ENCODE peak calls at places on chromosomes 1 and 21, in nine cellular contexts. I, T, N, A, K, G, E, Q and R are unnamed samples.

GRCh38 chr1:36300526-36300925 is 5.6 kb upstream of the SH3D21 start:
- DNase-seq in T (no peak), E (no peak), G (no peak), I (no peak), Q (peak; percentile 36), N (no peak), A (no peak), K (no peak), R (no peak)

GRCh38 chr1:212512731-212513559 is 80.2 kb downstream of the NENF start:
- DNase-seq in A (no peak), N (peak; percentile 79), Q (peak; percentile 18), I (no peak), G (peak; percentile 86), T (no peak), E (no peak), K (no peak), R (no peak)

GRCh38 chr1:41479000-41479807 is 5.3 kb downstream of the EDN2 start:
- DNase-seq in N (no peak), I (no peak), G (peak; percentile 55), Q (peak; percentile 76), T (no peak), A (no peak), E (no peak), K (no peak), R (no peak)

GRCh38 chr1:206693029-206693428 is 8.3 kb downstream of the MAPKAPK2 start:
- DNase-seq in T (no peak), E (no peak), G (peak; percentile 86), Q (peak; percentile 91), K (no peak), A (peak; percentile 61), I (no peak), N (no peak), R (no peak)

GRCh38 chr1:117871013-117871412 is 58.4 kb downstream of the GDAP2 start:
- DNase-seq in A (no peak), K (no peak), E (no peak), I (no peak), T (no peak), N (no peak), G (no peak), Q (no peak), R (no peak)

GRCh38 chr1:2474933-2475371 is 1.1 kb upstream of the PLCH2 start:
- DNase-seq in E (no peak), Q (peak; percentile 30), I (no peak), A (peak; percentile 26), G (no peak), T (no peak), N (peak; percentile 35), K (no peak), R (no peak)

GRCh38 chr1:162571696-162572095 is 10.2 kb downstream of the UAP1 start:
- DNase-seq in K (no peak), Q (no peak), E (no peak), I (no peak), A (no peak), N (no peak), T (no peak), G (no peak), R (no peak)

GRCh38 chr1:179083031-179083345 is 1.1 kb downstream of the TOR3A start:
- DNase-seq in N (no peak), Q (peak; percentile 63), G (peak; percentile 35), I (no peak), A (no peak), T (no peak), K (no peak), E (peak; percentile 11), R (no peak)

GRCh38 chr1:11649237-11649623 is 5.0 kb downstream of the FBXO2 start:
- DNase-seq in I (no peak), K (no peak), E (no peak), A (no peak), Q (no peak), T (no peak), G (no peak), N (no peak), R (no peak)

GRCh38 chr1:1942753-1943656 is 23.9 kb upstream of the TMEM52 start:
- DNase-seq in A (no peak), K (no peak), T (no peak), N (no peak), Q (no peak), E (no peak), I (no peak), G (no peak), R (no peak)

GRCh38 chr1:15953791-15954201 is 22.1 kb downstream of the ZBTB17 start:
- DNase-seq in E (no peak), Q (no peak), A (no peak), T (no peak), N (no peak), G (no peak), I (no peak), K (no peak), R (no peak)

GRCh38 chr1:2928733-2929325 is 92.4 kb upstream of the ACTRT2 start:
- DNase-seq in I (no peak), N (no peak), A (no peak), K (no peak), T (no peak), Q (no peak), E (no peak), G (no peak), R (no peak)

GRCh38 chr1:78687914-78688313 is 38.3 kb downstream of the IFI44 start:
- DNase-seq in I (no peak), K (no peak), N (no peak), A (no peak), T (no peak), E (no peak), Q (peak; percentile 38), G (peak; percentile 16), R (no peak)

GRCh38 chr1:38586993-38587646 is 272.5 kb downstream of the RRAGC start:
- DNase-seq in G (no peak), N (peak; percentile 11), E (peak; percentile 21), A (peak; percentile 46), K (peak; percentile 46), Q (peak; percentile 49), I (no peak), T (peak; percentile 46), R (peak; percentile 63)

GRCh38 chr21:41993744-41994143 is 16.4 kb downstream of the ZBTB21 start:
- DNase-seq in G (peak; percentile 79), I (peak; percentile 64), E (no peak), N (no peak), Q (peak; percentile 94), T (no peak), A (no peak), K (no peak), R (no peak)

GRCh38 chr1:60746278-60746761 is 336.0 kb upstream of the NFIA start:
- DNase-seq in K (no peak), T (no peak), E (no peak), A (no peak), N (no peak), I (no peak), G (no peak), Q (no peak), R (no peak)

GRCh38 chr1:25343872-25344271 is 5.7 kb downstream of the TMEM50A start:
- DNase-seq in T (no peak), E (no peak), K (no peak), G (peak; percentile 90), Q (peak; percentile 87), I (no peak), A (no peak), N (no peak), R (no peak)

GRCh38 chr1:27889506-27889905 is 17.2 kb downstream of the THEMIS2 start:
- DNase-seq in A (no peak), E (no peak), T (no peak), Q (no peak), I (no peak), N (no peak), G (no peak), K (no peak), R (no peak)

GRCh38 chr1:27886353-27886679 is 14.0 kb downstream of the THEMIS2 start:
- DNase-seq in G (no peak), E (no peak), N (no peak), I (no peak), K (no peak), Q (no peak), T (no peak), A (no peak), R (no peak)

GRCh38 chr1:27885620-27886352 is 13.4 kb downstream of the THEMIS2 start:
- DNase-seq in Q (no peak), K (no peak), A (no peak), N (no peak), E (no peak), I (no peak), G (no peak), T (no peak), R (no peak)

GRCh38 chr1:27886744-27887143 is 14.4 kb downstream of the THEMIS2 start:
- DNase-seq in I (no peak), E (no peak), T (no peak), A (no peak), G (no peak), K (no peak), N (no peak), Q (no peak), R (no peak)

GRCh38 chr1:27887215-27888035 is 15.1 kb downstream of the THEMIS2 start:
- DNase-seq in K (no peak), G (no peak), N (no peak), I (no peak), Q (no peak), T (peak; percentile 49), E (peak; percentile 66), A (no peak), R (no peak)
- H3K27ac ChIP-seq in K (peak overlapping the region; percentile 44), G (no peak overlapping the region), N (no peak overlapping the region), I (no peak overlapping the region), Q (no peak overlapping the region), T (peak overlapping the region; percentile 29), E (no peak overlapping the region), A (peak overlapping the region; percentile 45), R (no peak overlapping the region)

GRCh38 chr21:27292851-27293638 is 326.2 kb upstream of the ADAMTS5 start:
- DNase-seq in T (no peak), E (no peak), N (no peak), Q (no peak), K (no peak), G (no peak), I (no peak), A (no peak), R (no peak)
- H3K9me3 ChIP-seq in T (no peaks in the 10 kb centered on the region), E (no peaks in the 10 kb centered on the region), N (no peaks in the 10 kb centered on the region), Q (no peaks in the 10 kb centered on the region), K (no peaks in the 10 kb centered on the region), G (no peaks in the 10 kb centered on the region), I (peaks cover 9% of the 10 kb centered on the region), A (no peaks in the 10 kb centered on the region), R (no peaks in the 10 kb centered on the region)

GRCh38 chr1:235077571-235078479 is 50.8 kb downstream of the TOMM20 start:
- DNase-seq in I (no peak), N (no peak), G (no peak), T (no peak), K (no peak), Q (peak; percentile 25), E (no peak), A (no peak), R (no peak)
- H3K4me3 ChIP-seq in I (no peak overlapping the region), N (no peak overlapping the region), G (no peak overlapping the region), T (no peak overlapping the region), K (no peak overlapping the region), Q (no peak overlapping the region), E (no peak overlapping the region), A (no peak overlapping the region), R (no peak overlapping the region)

DNA sequence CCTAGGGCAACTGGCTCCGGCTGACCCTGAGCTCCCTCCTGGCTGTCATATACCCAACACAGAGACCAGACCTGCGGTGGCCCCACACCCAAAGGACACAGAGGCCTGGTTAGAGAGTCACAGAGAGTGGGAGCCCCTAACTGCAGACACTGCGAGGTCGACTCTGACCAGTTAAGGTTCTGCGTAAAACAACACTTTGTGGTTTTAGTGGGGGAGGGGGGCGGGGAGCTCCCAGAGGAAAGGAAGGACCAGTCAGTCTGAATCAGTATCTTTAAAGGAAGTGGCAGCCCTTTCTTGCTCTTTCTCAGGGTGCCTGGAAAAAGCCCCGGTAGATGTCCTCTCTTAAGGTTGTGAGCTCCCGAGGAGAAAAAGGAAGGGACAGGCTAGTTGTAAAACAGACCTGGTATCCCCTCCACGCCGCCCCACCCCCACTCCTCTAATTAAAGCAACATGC is 2.4 kb downstream of the SSBP3 start:
- DNase-seq in T (no peak), G (peak; percentile 65), I (no peak), N (no peak), Q (peak; percentile 77), E (no peak), A (no peak), K (no peak), R (no peak)
- H3K27ac ChIP-seq in T (no peak overlapping the region), G (peak overlapping the region; percentile 35), I (peak overlapping the region; percentile 93), N (no peak overlapping the region), Q (peak overlapping the region; percentile 48), E (peak overlapping the region; percentile 7), A (peak overlapping the region; percentile 93), K (no peak overlapping the region), R (no peak overlapping the region)